ENCODE peak calls at places on chromosome 20, in seven cellular contexts. R is stimulated activated naive CD8-positive, alpha-beta T cell treated with anti-CD3 and anti-CD28 coated beads, Interleukin-15, amount 100 ng/mL, for 72 hours; H is activated naive CD8-positive, alpha-beta T cell treated with anti-CD3 and anti-CD28 coated beads, Interleukin-2, amount 50 U/mL, for 24 hours; C is NCI-H226; U is glutamatergic neuron; G is activated CD4-positive, CD25-positive, alpha-beta regulatory T cell; K is dermis microvascular lymphatic vessel endothelial cell. S is an unnamed sample.

GRCh38 chr20:36493801-36494114 is 47.6 kb upstream of the MYL9 start:
- DNase-seq in R (no peak), G (no peak), U (no peak), K (no peak), C (no peak), H (no peak), S (no peak)

GRCh38 chr20:23100754-23101107 is 14.6 kb upstream of the CD93 start:
- DNase-seq in U (no peak), K (no peak), R (no peak), G (no peak), C (no peak), H (no peak), S (no peak)

GRCh38 chr20:63043348-63044203 is 36.8 kb upstream of the BHLHE23 start:
- DNase-seq in H (no peak), G (no peak), U (peak), K (no peak), C (no peak), R (no peak), S (no peak)

GRCh38 chr20:25220021-25220730 is 24.7 kb downstream of the ENTPD6 start:
- DNase-seq in G (no peak), R (no peak), K (no peak), U (no peak), C (no peak), H (no peak), S (no peak)

GRCh38 chr20:47252879-47253307 is 103.6 kb downstream of the ZMYND8 start:
- DNase-seq in K (no peak), U (no peak), C (no peak), H (no peak), R (no peak), G (no peak), S (no peak)

GRCh38 chr20:51326241-51326819 is 216.2 kb downstream of the NFATC2 start:
- DNase-seq in R (no peak), G (no peak), K (peak), C (no peak), H (peak), U (peak), S (peak)

GRCh38 chr20:57250607-57251343 is 15.7 kb downstream of the BMP7 start:
- DNase-seq in U (no peak), H (peak), K (no peak), R (peak), C (no peak), G (no peak), S (no peak)

GRCh38 chr20:59751075-59751711 is 146.9 kb downstream of the PHACTR3 start:
- DNase-seq in U (peak), G (no peak), K (no peak), C (no peak), H (peak), R (peak), S (peak)

GRCh38 chr20:24421071-24421470 is 48.4 kb upstream of the SYNDIG1 start:
- DNase-seq in H (no peak), C (no peak), U (no peak), K (no peak), G (no peak), R (no peak), S (no peak)

GRCh38 chr20:49187330-49188100 is 619 bp downstream of the STAU1 start:
- DNase-seq in C (no peak), K (no peak), R (peak), G (no peak), U (no peak), H (peak), S (peak)

GRCh38 chr20:62369508-62370114 is 2.5 kb upstream of the LAMA5 start:
- DNase-seq in K (no peak), R (no peak), G (no peak), U (peak), H (no peak), C (peak), S (no peak)

GRCh38 chr20:11207749-11208502 is 534.1 kb upstream of the JAG1 start:
- DNase-seq in U (no peak), H (no peak), G (no peak), C (no peak), R (no peak), K (no peak), S (no peak)

GRCh38 chr20:25007491-25008305 is 15.1 kb upstream of the APMAP start:
- DNase-seq in R (peak), U (no peak), G (no peak), K (no peak), C (no peak), H (no peak), S (peak)

S was measured in activated CD8-positive, alpha-beta memory T cell treated with anti-CD3 and anti-CD28 coated beads, Interleukin-2, amount 50 U/mL, for 48 hours.